ENCODE peak calls at places on chromosome 21, in five cellular contexts. E, S, G, M and K are unnamed samples.

GRCh38 chr21:45262616-45263015 is 25.1 kb downstream of the POFUT2 start:
- DNase-seq in E (no peak), S (no peak), G (no peak), M (no peak), K (no peak)

GRCh38 chr21:46154955-46155513 is 345 bp downstream of the FTCD start:
- DNase-seq in E (no peak), S (no peak), G (no peak), M (no peak), K (peak; percentile 5)

GRCh38 chr21:44083631-44084291 is 23.4 kb upstream of the PWP2 start:
- DNase-seq in E (no peak), S (no peak), G (no peak), M (no peak), K (peak; percentile 83)

GRCh38 chr21:46394819-46395152 is 63.9 kb upstream of the DIP2A start:
- DNase-seq in E (no peak), S (no peak), G (no peak), M (no peak), K (no peak)

GRCh38 chr21:35628331-35628730 is 432.0 kb downstream of the SETD4 start:
- DNase-seq in E (no peak), S (no peak), G (no peak), M (no peak), K (no peak)

GRCh38 chr21:45264919-45265515 is 22.7 kb downstream of the POFUT2 start:
- DNase-seq in E (no peak), S (no peak), G (no peak), M (no peak), K (peak; percentile 6)

GRCh38 chr21:34919406-34919805 is 129.7 kb downstream of the RUNX1 start:
- DNase-seq in E (no peak), S (no peak), G (no peak), M (no peak), K (no peak)

GRCh38 chr21:39346671-39347327 is 2.1 kb downstream of the HMGN1 start:
- DNase-seq in E (no peak), S (no peak), G (no peak), M (no peak), K (no peak)

GRCh38 chr21:46610018-46610701 is 5.3 kb upstream of the S100B start:
- DNase-seq in E (no peak), S (no peak), G (no peak), M (no peak), K (no peak)

GRCh38 chr21:27513825-27514224 is 546.9 kb upstream of the ADAMTS5 start:
- DNase-seq in E (no peak), S (no peak), G (no peak), M (no peak), K (no peak)

GRCh38 chr21:24112020-24112419 is 1495.3 kb downstream of the MRPL39 start:
- DNase-seq in E (no peak), S (no peak), G (no peak), M (no peak), K (no peak)

GRCh38 chr21:32094792-32095191 is 184.1 kb downstream of the MIS18A start:
- DNase-seq in E (peak; percentile 9), S (peak; percentile 16), G (no peak), M (no peak), K (no peak)

GRCh38 chr21:31133243-31133830 is 95.1 kb upstream of the KRTAP19-8 start:
- DNase-seq in E (no peak), S (no peak), G (no peak), M (no peak), K (peak; percentile 40)

GRCh38 chr21:45866473-45867010 is 115.0 kb upstream of the COL6A1 start:
- DNase-seq in E (no peak), S (no peak), G (no peak), M (no peak), K (no peak)

GRCh38 chr21:39715804-39716397 is 29.1 kb upstream of the IGSF5 start:
- DNase-seq in E (peak; percentile 60), S (no peak), G (no peak), M (peak; percentile 8), K (peak; percentile 43)

GRCh38 chr21:32956257-32956656 is 69.5 kb upstream of the OLIG2 start:
- DNase-seq in E (no peak), S (no peak), G (no peak), M (no peak), K (no peak)

GRCh38 chr21:26207021-26207420 is 36.5 kb upstream of the APP start:
- DNase-seq in E (no peak), S (no peak), G (no peak), M (no peak), K (no peak)

GRCh38 chr21:36124395-36124794 is 10.5 kb upstream of the CBR3 start:
- DNase-seq in E (no peak), S (no peak), G (no peak), M (no peak), K (no peak)

GRCh38 chr21:46423546-46424061 is 35.1 kb upstream of the DIP2A start:
- DNase-seq in E (no peak), S (no peak), G (no peak), M (no peak), K (no peak)

GRCh38 chr21:44509539-44509938 is 30.5 kb downstream of the KRTAP10-1 start:
- DNase-seq in E (peak; percentile 68), S (no peak), G (no peak), M (no peak), K (no peak)